ENCODE peak calls at places on chromosome 2, in seven cellular contexts. F, E, V, G, Q, W and I are unnamed samples.

GRCh38 chr2:62505109-62505508 is 886 bp downstream of the TMEM17 start:
- DNase-seq in F (peak), E (peak), V (no peak), G (no peak), Q (no peak), W (no peak), I (peak)

GRCh38 chr2:233799087-233799665 is 21.0 kb downstream of the MROH2A start:
- DNase-seq in F (no peak), E (no peak), V (peak), G (no peak), Q (no peak), W (no peak), I (no peak)

GRCh38 chr2:110116033-110116710 is 550 bp upstream of the MALL start:
- DNase-seq in F (peak), E (no peak), V (no peak), G (no peak), Q (peak), W (peak), I (no peak)

GRCh38 chr2:29060491-29060890 is 13.8 kb downstream of the PCARE start:
- DNase-seq in F (no peak), E (no peak), V (no peak), G (no peak), Q (no peak), W (no peak), I (no peak)

GRCh38 chr2:37713258-37713700 is 41.8 kb upstream of the CDC42EP3 start:
- DNase-seq in F (peak), E (no peak), V (no peak), G (peak), Q (peak), W (peak), I (no peak)

GRCh38 chr2:110994250-110994961 is 126.3 kb upstream of the BCL2L11 start:
- DNase-seq in F (peak), E (no peak), V (no peak), G (no peak), Q (no peak), W (no peak), I (no peak)

GRCh38 chr2:122100371-122101150 is 345.1 kb downstream of the TSN start:
- DNase-seq in F (peak), E (no peak), V (no peak), G (peak), Q (peak), W (no peak), I (no peak)

GRCh38 chr2:3649581-3649980 is 8.4 kb upstream of the ALLC start:
- DNase-seq in F (no peak), E (no peak), V (no peak), G (no peak), Q (no peak), W (no peak), I (no peak)

GRCh38 chr2:9153589-9153988 is 53.0 kb upstream of the ASAP2 start:
- DNase-seq in F (peak), E (no peak), V (no peak), G (peak), Q (no peak), W (no peak), I (no peak)

GRCh38 chr2:30428034-30428662 is 18.9 kb upstream of the LCLAT1 start:
- DNase-seq in F (no peak), E (no peak), V (no peak), G (no peak), Q (no peak), W (no peak), I (no peak)

GRCh38 chr2:130766037-130766436 is 10.7 kb downstream of the AMER3 start:
- DNase-seq in F (no peak), E (no peak), V (peak), G (no peak), Q (no peak), W (no peak), I (no peak)

GRCh38 chr2:36197192-36197591 is 158.4 kb upstream of the CRIM1 start:
- DNase-seq in F (no peak), E (no peak), V (no peak), G (no peak), Q (no peak), W (no peak), I (no peak)

GRCh38 chr2:15811367-15811766 is 129.0 kb upstream of the MYCN start:
- DNase-seq in F (no peak), E (no peak), V (no peak), G (no peak), Q (no peak), W (no peak), I (no peak)

GRCh38 chr2:75571730-75572430 is 11.1 kb upstream of the EVA1A start:
- DNase-seq in F (no peak), E (no peak), V (no peak), G (no peak), Q (peak), W (no peak), I (no peak)

GRCh38 chr2:25215948-25216679 is 47.7 kb upstream of the POMC start:
- DNase-seq in F (peak), E (no peak), V (peak), G (no peak), Q (peak), W (no peak), I (peak)

GRCh38 chr2:167188596-167188967 is 300.3 kb downstream of the XIRP2 start:
- DNase-seq in F (no peak), E (no peak), V (no peak), G (no peak), Q (peak), W (no peak), I (no peak)

GRCh38 chr2:120536141-120536540 is 190.2 kb downstream of the INHBB start:
- DNase-seq in F (no peak), E (no peak), V (no peak), G (no peak), Q (no peak), W (no peak), I (no peak)

GRCh38 chr2:23596316-23596885 is 211.4 kb downstream of the KLHL29 start:
- DNase-seq in F (peak), E (no peak), V (no peak), G (no peak), Q (peak), W (peak), I (no peak)